ENCODE peak calls at places on chromosomes 3 and 15, in five cellular contexts. Q, C, I, A and V are unnamed samples.

GRCh38 chr15:51861557-51862350 is 32.3 kb downstream of the TMOD3 start:
- DNase-seq in Q (peak; percentile 67), C (no peak), I (peak; percentile 37), A (no peak), V (peak; percentile 73)

GRCh38 chr15:91515188-91515754 is 338.2 kb upstream of the SLCO3A1 start:
- DNase-seq in Q (peak; percentile 78), C (no peak), I (no peak), A (peak; percentile 79), V (peak; percentile 76)

GRCh38 chr3:55704521-55704920 is 217.4 kb upstream of the WNT5A start:
- DNase-seq in Q (peak; percentile 4), C (no peak), I (no peak), A (no peak), V (peak; percentile 10)

GRCh38 chr15:98177950-98178848 is 217.7 kb downstream of the ARRDC4 start:
- DNase-seq in Q (peak; percentile 75), C (peak; percentile 33), I (no peak), A (peak; percentile 45), V (peak; percentile 86)

GRCh38 chr3:54931182-54931581 is 3.3 kb upstream of the LRTM1 start:
- DNase-seq in Q (no peak), C (no peak), I (no peak), A (no peak), V (no peak)

GRCh38 chr3:98772022-98772421 is 8.9 kb downstream of the ST3GAL6 start:
- DNase-seq in Q (no peak), C (no peak), I (no peak), A (no peak), V (no peak)

GRCh38 chr15:79243723-79244122 is 38.8 kb upstream of the ANKRD34C start:
- DNase-seq in Q (no peak), C (no peak), I (no peak), A (peak; percentile 1), V (no peak)

GRCh38 chr15:73633991-73634495 is 854 bp upstream of the NPTN start:
- DNase-seq in Q (peak; percentile 94), C (no peak), I (no peak), A (peak; percentile 89), V (peak; percentile 94)

GRCh38 chr3:11717768-11718581 is 74.3 kb upstream of the VGLL4 start:
- DNase-seq in Q (peak; percentile 56), C (no peak), I (no peak), A (peak; percentile 65), V (peak; percentile 41)

GRCh38 chr15:35979608-35980007 is 433.6 kb upstream of the DPH6 start:
- DNase-seq in Q (no peak), C (no peak), I (no peak), A (no peak), V (no peak)

GRCh38 chr3:9673082-9673481 is 23.8 kb downstream of the MTMR14 start:
- DNase-seq in Q (no peak), C (no peak), I (no peak), A (no peak), V (no peak)

GRCh38 chr3:5347486-5347885 is 160.0 kb downstream of the EDEM1 start:
- DNase-seq in Q (no peak), C (no peak), I (no peak), A (no peak), V (no peak)

GRCh38 chr15:40266828-40267304 is 16.0 kb downstream of the ANKRD63 start:
- DNase-seq in Q (peak; percentile 93), C (no peak), I (no peak), A (peak; percentile 87), V (peak; percentile 82)

GRCh38 chr15:37679627-37680026 is 254.8 kb upstream of the TMCO5A start:
- DNase-seq in Q (no peak), C (no peak), I (no peak), A (no peak), V (no peak)

GRCh38 chr3:128546646-128547045 is 53.6 kb upstream of the GATA2 start:
- DNase-seq in Q (no peak), C (no peak), I (no peak), A (no peak), V (no peak)

GRCh38 chr15:60551781-60552161 is 72.8 kb upstream of the ICE2 start:
- DNase-seq in Q (peak; percentile 28), C (no peak), I (no peak), A (no peak), V (peak; percentile 29)

GRCh38 chr3:12611117-12611516 is 52.8 kb downstream of the RAF1 start:
- DNase-seq in Q (no peak), C (no peak), I (no peak), A (no peak), V (no peak)

GRCh38 chr3:14203521-14204079 is 25.0 kb downstream of the LSM3 start:
- DNase-seq in Q (peak; percentile 72), C (peak; percentile 25), I (peak; percentile 11), A (peak; percentile 92), V (peak; percentile 84)